ENCODE peak calls at places on chromosome 9, in seven cellular contexts. One of them, this sample, is unnamed.

GRCh38 chr9:84785766-84786547 is 116.4 kb downstream of the NTRK2 start:
- DNase-seq in brain microvascular endothelial cell: no peak
- DNase-seq in CD8-positive, alpha-beta T cell: no peak
- DNase-seq in ovary: no peak
- DNase-seq in tibial nerve: no peak
- DNase-seq in endothelial cell: no peak
- DNase-seq in spleen: no peak
- DNase-seq in this sample: no peak

GRCh38 chr9:127904888-127905728 is 5.7 kb upstream of the ST6GALNAC6 start:
- DNase-seq in brain microvascular endothelial cell: no peak
- DNase-seq in CD8-positive, alpha-beta T cell: peak
- DNase-seq in ovary: no peak
- DNase-seq in tibial nerve: no peak
- DNase-seq in endothelial cell: no peak
- DNase-seq in spleen: peak
- DNase-seq in this sample: no peak

GRCh38 chr9:6049798-6050197 is 34.4 kb upstream of the RANBP6 start:
- DNase-seq in brain microvascular endothelial cell: no peak
- DNase-seq in CD8-positive, alpha-beta T cell: no peak
- DNase-seq in ovary: no peak
- DNase-seq in tibial nerve: no peak
- DNase-seq in endothelial cell: no peak
- DNase-seq in spleen: no peak
- DNase-seq in this sample: peak

GRCh38 chr9:110880123-110880522 is 158.1 kb downstream of the LPAR1 start:
- DNase-seq in brain microvascular endothelial cell: peak
- DNase-seq in CD8-positive, alpha-beta T cell: no peak
- DNase-seq in ovary: no peak
- DNase-seq in tibial nerve: no peak
- DNase-seq in endothelial cell: no peak
- DNase-seq in spleen: no peak
- DNase-seq in this sample: no peak

GRCh38 chr9:136060671-136061371 is 34.3 kb downstream of the NACC2 start:
- DNase-seq in brain microvascular endothelial cell: no peak
- DNase-seq in CD8-positive, alpha-beta T cell: no peak
- DNase-seq in ovary: no peak
- DNase-seq in tibial nerve: no peak
- DNase-seq in endothelial cell: no peak
- DNase-seq in spleen: no peak
- DNase-seq in this sample: no peak

GRCh38 chr9:3760031-3760430 is 234.2 kb upstream of the RFX3 start:
- DNase-seq in brain microvascular endothelial cell: peak
- DNase-seq in CD8-positive, alpha-beta T cell: no peak
- DNase-seq in ovary: no peak
- DNase-seq in tibial nerve: no peak
- DNase-seq in endothelial cell: no peak
- DNase-seq in spleen: no peak
- DNase-seq in this sample: peak

GRCh38 chr9:73156593-73157187 is 5.0 kb downstream of the ANXA1 start:
- DNase-seq in brain microvascular endothelial cell: no peak
- DNase-seq in CD8-positive, alpha-beta T cell: no peak
- DNase-seq in ovary: no peak
- DNase-seq in tibial nerve: no peak
- DNase-seq in endothelial cell: no peak
- DNase-seq in spleen: no peak
- DNase-seq in this sample: no peak

GRCh38 chr9:26675055-26675454 is 217.5 kb downstream of the CAAP1 start:
- DNase-seq in brain microvascular endothelial cell: no peak
- DNase-seq in CD8-positive, alpha-beta T cell: no peak
- DNase-seq in ovary: no peak
- DNase-seq in tibial nerve: no peak
- DNase-seq in endothelial cell: no peak
- DNase-seq in spleen: no peak
- DNase-seq in this sample: no peak

GRCh38 chr9:92397853-92398252 is 6.5 kb downstream of the OGN start:
- DNase-seq in brain microvascular endothelial cell: no peak
- DNase-seq in CD8-positive, alpha-beta T cell: no peak
- DNase-seq in ovary: no peak
- DNase-seq in tibial nerve: no peak
- DNase-seq in endothelial cell: no peak
- DNase-seq in spleen: no peak
- DNase-seq in this sample: no peak

GRCh38 chr9:124348831-124349230 is 66.4 kb downstream of the PSMB7 start:
- DNase-seq in brain microvascular endothelial cell: no peak
- DNase-seq in CD8-positive, alpha-beta T cell: no peak
- DNase-seq in ovary: peak
- DNase-seq in tibial nerve: peak
- DNase-seq in endothelial cell: no peak
- DNase-seq in spleen: peak
- DNase-seq in this sample: no peak

GRCh38 chr9:80650964-80651555 is 1038.3 kb downstream of the TLE1 start:
- DNase-seq in brain microvascular endothelial cell: peak
- DNase-seq in CD8-positive, alpha-beta T cell: no peak
- DNase-seq in ovary: no peak
- DNase-seq in tibial nerve: no peak
- DNase-seq in endothelial cell: no peak
- DNase-seq in spleen: no peak
- DNase-seq in this sample: peak

GRCh38 chr9:96859461-96860198 is 5.3 kb upstream of the ZNF782 start:
- DNase-seq in brain microvascular endothelial cell: peak
- DNase-seq in CD8-positive, alpha-beta T cell: no peak
- DNase-seq in ovary: no peak
- DNase-seq in tibial nerve: no peak
- DNase-seq in endothelial cell: no peak
- DNase-seq in spleen: no peak
- DNase-seq in this sample: peak

DNA sequence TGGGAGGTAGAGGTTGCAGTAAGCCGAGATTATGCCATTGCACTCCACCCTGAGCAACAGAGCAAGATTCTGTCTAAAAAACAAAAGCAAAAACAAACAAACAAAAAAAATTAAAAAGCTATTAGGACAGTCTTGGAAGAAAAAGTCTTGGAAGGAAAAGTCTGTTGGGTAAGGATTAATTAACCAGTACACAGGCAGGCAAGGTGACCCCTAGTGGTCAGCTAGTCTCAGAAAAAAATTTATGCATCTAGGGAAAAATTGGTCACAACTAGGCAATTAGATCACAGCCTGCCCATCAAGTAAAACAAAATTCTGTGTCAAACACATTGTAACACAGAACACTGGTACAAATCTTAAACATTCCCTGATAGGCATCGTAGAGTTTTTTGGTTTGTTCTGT is 6.7 kb upstream of the ANKRD18B start:
- DNase-seq in brain microvascular endothelial cell: peak
- DNase-seq in CD8-positive, alpha-beta T cell: no peak
- DNase-seq in ovary: no peak
- DNase-seq in tibial nerve: no peak
- DNase-seq in endothelial cell: peak
- DNase-seq in spleen: no peak
- DNase-seq in this sample: peak
- TF ChIP-seq CTCF in brain microvascular endothelial cell: peak
- TF ChIP-seq CTCF in CD8-positive, alpha-beta T cell: peak
- TF ChIP-seq CTCF in ovary: no peak
- TF ChIP-seq CTCF in tibial nerve: peak
- TF ChIP-seq CTCF in endothelial cell: peak
- TF ChIP-seq CTCF in spleen: peak
- TF ChIP-seq CTCF in this sample: peak

DNA sequence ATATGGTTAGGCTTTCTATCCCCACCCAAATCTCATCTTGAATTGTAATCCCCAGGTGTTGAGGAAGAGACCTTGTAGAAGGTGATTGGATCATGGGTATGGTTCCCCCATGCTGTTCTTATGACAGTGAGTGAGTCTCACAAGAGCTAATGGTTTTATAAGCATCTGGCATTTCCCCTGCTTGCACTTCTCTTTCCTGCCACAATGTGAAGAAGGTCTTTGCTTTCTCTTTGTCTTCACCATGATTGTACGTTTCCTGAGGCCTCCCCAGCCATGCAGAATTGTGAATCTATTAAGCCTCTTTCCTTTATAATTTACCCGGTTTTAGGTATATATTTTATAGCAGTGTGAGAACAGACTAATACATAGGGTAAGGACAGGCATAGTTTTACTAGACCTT is 334.5 kb downstream of the TLR4 start:
- DNase-seq in brain microvascular endothelial cell: no peak
- DNase-seq in CD8-positive, alpha-beta T cell: no peak
- DNase-seq in ovary: no peak
- DNase-seq in tibial nerve: no peak
- DNase-seq in endothelial cell: no peak
- DNase-seq in spleen: no peak
- DNase-seq in this sample: no peak
- TF ChIP-seq CTCF in brain microvascular endothelial cell: no peak
- TF ChIP-seq CTCF in CD8-positive, alpha-beta T cell: no peak
- TF ChIP-seq CTCF in ovary: no peak
- TF ChIP-seq CTCF in tibial nerve: no peak
- TF ChIP-seq CTCF in endothelial cell: no peak
- TF ChIP-seq CTCF in spleen: no peak
- TF ChIP-seq CTCF in this sample: no peak

DNA sequence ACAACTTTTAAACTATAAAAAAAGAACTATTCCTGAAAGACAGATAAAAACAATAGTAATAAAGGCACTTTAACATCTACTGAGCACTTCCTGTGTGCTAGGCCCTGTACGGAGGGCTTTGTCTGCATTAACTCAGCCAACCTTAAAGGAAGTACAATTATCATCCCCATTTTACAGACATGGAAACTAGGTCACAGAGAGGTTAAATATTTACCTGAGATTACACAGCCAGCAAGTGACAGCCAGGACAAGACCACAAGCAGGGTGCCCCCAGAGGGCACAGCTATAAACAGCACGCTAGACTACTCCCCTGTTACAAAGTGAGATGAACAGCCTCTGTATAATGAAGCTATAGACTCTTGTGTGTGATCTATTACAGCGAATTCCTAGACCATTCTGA is 25.5 kb downstream of the DDX31 start:
- DNase-seq in brain microvascular endothelial cell: no peak
- DNase-seq in CD8-positive, alpha-beta T cell: no peak
- DNase-seq in ovary: no peak
- DNase-seq in tibial nerve: no peak
- DNase-seq in endothelial cell: no peak
- DNase-seq in spleen: no peak
- DNase-seq in this sample: no peak
- TF ChIP-seq CTCF in brain microvascular endothelial cell: peak
- TF ChIP-seq CTCF in CD8-positive, alpha-beta T cell: no peak
- TF ChIP-seq CTCF in ovary: no peak
- TF ChIP-seq CTCF in tibial nerve: no peak
- TF ChIP-seq CTCF in endothelial cell: no peak
- TF ChIP-seq CTCF in spleen: no peak
- TF ChIP-seq CTCF in this sample: no peak

GRCh38 chr9:76415731-76416130 is 21.5 kb upstream of the RFK start:
- DNase-seq in brain microvascular endothelial cell: no peak
- DNase-seq in CD8-positive, alpha-beta T cell: no peak
- DNase-seq in ovary: no peak
- DNase-seq in tibial nerve: no peak
- DNase-seq in endothelial cell: no peak
- DNase-seq in spleen: no peak
- DNase-seq in this sample: peak

GRCh38 chr9:76424491-76424890 is 30.3 kb upstream of the RFK start:
- DNase-seq in brain microvascular endothelial cell: no peak
- DNase-seq in CD8-positive, alpha-beta T cell: no peak
- DNase-seq in ovary: no peak
- DNase-seq in tibial nerve: no peak
- DNase-seq in endothelial cell: no peak
- DNase-seq in spleen: no peak
- DNase-seq in this sample: no peak

GRCh38 chr9:76417394-76417793 is 23.2 kb upstream of the RFK start:
- DNase-seq in brain microvascular endothelial cell: no peak
- DNase-seq in CD8-positive, alpha-beta T cell: no peak
- DNase-seq in ovary: no peak
- DNase-seq in tibial nerve: no peak
- DNase-seq in endothelial cell: no peak
- DNase-seq in spleen: no peak
- DNase-seq in this sample: no peak

GRCh38 chr9:76423216-76424177 is 29.3 kb upstream of the RFK start:
- DNase-seq in brain microvascular endothelial cell: no peak
- DNase-seq in CD8-positive, alpha-beta T cell: no peak
- DNase-seq in ovary: no peak
- DNase-seq in tibial nerve: no peak
- DNase-seq in endothelial cell: no peak
- DNase-seq in spleen: no peak
- DNase-seq in this sample: no peak

GRCh38 chr9:76419782-76420380 is 25.7 kb upstream of the RFK start:
- DNase-seq in brain microvascular endothelial cell: no peak
- DNase-seq in CD8-positive, alpha-beta T cell: no peak
- DNase-seq in ovary: no peak
- DNase-seq in tibial nerve: no peak
- DNase-seq in endothelial cell: no peak
- DNase-seq in spleen: no peak
- DNase-seq in this sample: peak
- TF ChIP-seq CTCF in brain microvascular endothelial cell: peak
- TF ChIP-seq CTCF in CD8-positive, alpha-beta T cell: peak
- TF ChIP-seq CTCF in ovary: no peak
- TF ChIP-seq CTCF in tibial nerve: peak
- TF ChIP-seq CTCF in endothelial cell: peak
- TF ChIP-seq CTCF in spleen: peak
- TF ChIP-seq CTCF in this sample: peak

DNA sequence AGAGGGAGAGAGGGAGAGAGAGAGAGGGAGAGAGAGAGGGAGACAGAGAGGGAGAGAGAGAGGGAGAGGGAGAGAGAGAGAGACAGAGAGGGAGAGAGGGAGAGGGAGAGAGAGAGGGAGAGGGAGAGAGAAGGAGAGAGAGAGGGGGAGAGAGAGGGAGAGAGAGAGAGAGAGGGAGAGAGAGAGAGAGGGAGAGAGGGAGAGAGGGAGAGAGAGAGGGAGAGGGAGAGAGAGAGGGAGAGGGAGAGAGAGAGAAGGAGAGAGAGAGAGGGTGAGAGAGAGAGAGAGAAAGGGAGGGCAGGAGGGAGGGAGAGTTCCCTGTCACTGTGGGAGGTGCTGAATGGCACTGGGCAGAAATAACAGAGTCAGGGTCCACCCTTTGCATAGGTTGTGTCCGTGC is 29.9 kb downstream of the ADAMTSL2 start:
- DNase-seq in brain microvascular endothelial cell: no peak
- DNase-seq in CD8-positive, alpha-beta T cell: no peak
- DNase-seq in ovary: no peak
- DNase-seq in tibial nerve: no peak
- DNase-seq in endothelial cell: no peak
- DNase-seq in spleen: no peak
- DNase-seq in this sample: no peak
- TF ChIP-seq CTCF in brain microvascular endothelial cell: no peak
- TF ChIP-seq CTCF in CD8-positive, alpha-beta T cell: no peak
- TF ChIP-seq CTCF in ovary: no peak
- TF ChIP-seq CTCF in tibial nerve: no peak
- TF ChIP-seq CTCF in endothelial cell: no peak
- TF ChIP-seq CTCF in spleen: no peak
- TF ChIP-seq CTCF in this sample: no peak

DNA sequence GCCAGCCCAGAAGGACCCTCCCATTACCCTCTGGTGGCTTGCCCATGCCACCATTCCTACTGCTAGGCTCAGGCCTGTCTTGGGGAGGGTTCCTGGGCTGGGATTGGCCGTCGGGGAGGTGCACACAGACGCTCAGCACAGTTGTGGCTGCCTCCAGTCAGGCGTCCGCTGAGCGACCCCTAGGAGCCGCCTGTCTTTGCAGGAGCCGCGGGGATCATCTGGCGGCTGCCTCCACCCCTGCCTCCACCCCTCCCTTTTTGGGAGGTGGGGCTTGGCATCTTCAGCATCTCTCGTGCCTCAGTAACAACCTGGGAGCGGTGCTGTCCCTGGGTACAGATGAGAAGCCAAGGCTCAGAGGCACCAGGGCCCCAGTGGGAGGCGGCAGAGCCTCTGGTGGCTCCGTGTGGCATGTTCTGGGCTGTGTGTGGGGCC is 39.6 kb downstream of the RXRA start:
- DNase-seq in brain microvascular endothelial cell: no peak
- DNase-seq in CD8-positive, alpha-beta T cell: no peak
- DNase-seq in ovary: peak
- DNase-seq in tibial nerve: peak
- DNase-seq in endothelial cell: no peak
- DNase-seq in spleen: no peak
- DNase-seq in this sample: peak
- TF ChIP-seq CTCF in brain microvascular endothelial cell: no peak
- TF ChIP-seq CTCF in CD8-positive, alpha-beta T cell: no peak
- TF ChIP-seq CTCF in ovary: no peak
- TF ChIP-seq CTCF in tibial nerve: no peak
- TF ChIP-seq CTCF in endothelial cell: no peak
- TF ChIP-seq CTCF in spleen: no peak
- TF ChIP-seq CTCF in this sample: no peak

This sample was measured in MCF 10A.